ENCODE peak calls at places on chromosomes 1 and 21, in seven cellular contexts. S is activated B cell treated with CpG ODN at 0.5 μM for 24 hours, F is testis, M is dorsolateral prefrontal cortex, P is epithelial cell of esophagus, A is breast epithelium, J is AG10803. B is an unnamed sample.

GRCh38 chr1:113835686-113836290 is 23.5 kb upstream of the RSBN1 start:
- DNase-seq in S (no peak), F (no peak), M (no peak), P (peak; percentile 61), A (no peak), J (peak; percentile 51), B (no peak)

GRCh38 chr21:27213328-27213727 is 246.4 kb upstream of the ADAMTS5 start:
- DNase-seq in S (no peak), F (no peak), M (no peak), P (peak; percentile 4), A (no peak), J (no peak), B (no peak)

GRCh38 chr1:37394574-37395464 is 79.6 kb upstream of the ZC3H12A start:
- DNase-seq in S (no peak), F (no peak), M (no peak), P (no peak), A (no peak), J (no peak), B (no peak)

GRCh38 chr1:244356371-244356770 is 95.3 kb downstream of the ADSS2 start:
- DNase-seq in S (no peak), F (no peak), M (no peak), P (no peak), A (no peak), J (no peak), B (no peak)

GRCh38 chr1:182389619-182390047 is 2.0 kb downstream of the GLUL start:
- DNase-seq in S (no peak), F (no peak), M (no peak), P (no peak), A (peak; percentile 59), J (peak; percentile 25), B (no peak)

GRCh38 chr21:33559813-33560212 is 17.0 kb downstream of the SON start:
- DNase-seq in S (no peak), F (no peak), M (no peak), P (no peak), A (no peak), J (no peak), B (no peak)

GRCh38 chr1:178946416-178946815 is 75.5 kb upstream of the ANGPTL1 start:
- DNase-seq in S (no peak), F (no peak), M (no peak), P (no peak), A (no peak), J (no peak), B (no peak)

GRCh38 chr1:53048960-53049573 is 12.9 kb upstream of the PODN start:
- DNase-seq in S (no peak), F (no peak), M (no peak), P (no peak), A (no peak), J (no peak), B (no peak)

GRCh38 chr1:234544094-234544579 is 65.2 kb upstream of the TARBP1 start:
- DNase-seq in S (no peak), F (peak; percentile 81), M (peak; percentile 73), P (peak; percentile 90), A (peak; percentile 60), J (peak; percentile 91), B (no peak)

GRCh38 chr1:93694039-93694438 is 12.4 kb upstream of the BCAR3 start:
- DNase-seq in S (no peak), F (no peak), M (no peak), P (peak; percentile 61), A (no peak), J (no peak), B (no peak)

GRCh38 chr1:94633051-94633450 is 91.5 kb upstream of the F3 start:
- DNase-seq in S (no peak), F (no peak), M (no peak), P (no peak), A (no peak), J (peak; percentile 74), B (no peak)

GRCh38 chr21:16407403-16408279 is 677.9 kb downstream of the USP25 start:
- DNase-seq in S (no peak), F (no peak), M (no peak), P (no peak), A (no peak), J (no peak), B (no peak)

GRCh38 chr1:96634863-96635262 is 86.7 kb upstream of the PTBP2 start:
- DNase-seq in S (no peak), F (no peak), M (no peak), P (peak; percentile 18), A (no peak), J (no peak), B (no peak)

GRCh38 chr1:193799948-193800690 is 613.7 kb upstream of the B3GALT2 start:
- DNase-seq in S (no peak), F (no peak), M (no peak), P (peak; percentile 1), A (no peak), J (no peak), B (no peak)

GRCh38 chr1:83086986-83087512 is 911.9 kb downstream of the TTLL7 start:
- DNase-seq in S (no peak), F (no peak), M (no peak), P (peak; percentile 66), A (no peak), J (no peak), B (no peak)

GRCh38 chr1:221865808-221866207 is 123.9 kb upstream of the DUSP10 start:
- DNase-seq in S (no peak), F (no peak), M (no peak), P (peak; percentile 83), A (no peak), J (peak; percentile 58), B (no peak)

GRCh38 chr1:41504126-41505035 is 19.9 kb upstream of the EDN2 start:
- DNase-seq in S (no peak), F (no peak), M (no peak), P (peak; percentile 96), A (no peak), J (peak; percentile 52), B (no peak)

GRCh38 chr1:57485643-57486042 is 61.8 kb upstream of the DAB1 start:
- DNase-seq in S (no peak), F (no peak), M (no peak), P (peak; percentile 59), A (no peak), J (peak; percentile 71), B (no peak)

GRCh38 chr1:62089570-62089969 is 105.1 kb upstream of the L1TD1 start:
- DNase-seq in S (no peak), F (no peak), M (no peak), P (no peak), A (no peak), J (no peak), B (no peak)

GRCh38 chr1:77438239-77438913 is 156.6 kb downstream of the AK5 start:
- DNase-seq in S (no peak), F (no peak), M (no peak), P (no peak), A (no peak), J (peak; percentile 85), B (no peak)

GRCh38 chr1:63798284-63798683 is 24.5 kb downstream of the ROR1 start:
- DNase-seq in S (no peak), F (no peak), M (no peak), P (no peak), A (no peak), J (no peak), B (no peak)

GRCh38 chr21:15604424-15604823 is 125.4 kb upstream of the USP25 start:
- DNase-seq in S (no peak), F (no peak), M (no peak), P (peak; percentile 95), A (no peak), J (peak; percentile 87), B (no peak)

GRCh38 chr1:213244664-213245091 is 193.6 kb downstream of the RPS6KC1 start:
- DNase-seq in S (no peak), F (no peak), M (no peak), P (peak; percentile 60), A (no peak), J (peak; percentile 63), B (peak; percentile 60)

GRCh38 chr1:219000606-219001005 is 173.1 kb upstream of the LYPLAL1 start:
- DNase-seq in S (no peak), F (no peak), M (no peak), P (peak; percentile 9), A (no peak), J (no peak), B (no peak)

DNA sequence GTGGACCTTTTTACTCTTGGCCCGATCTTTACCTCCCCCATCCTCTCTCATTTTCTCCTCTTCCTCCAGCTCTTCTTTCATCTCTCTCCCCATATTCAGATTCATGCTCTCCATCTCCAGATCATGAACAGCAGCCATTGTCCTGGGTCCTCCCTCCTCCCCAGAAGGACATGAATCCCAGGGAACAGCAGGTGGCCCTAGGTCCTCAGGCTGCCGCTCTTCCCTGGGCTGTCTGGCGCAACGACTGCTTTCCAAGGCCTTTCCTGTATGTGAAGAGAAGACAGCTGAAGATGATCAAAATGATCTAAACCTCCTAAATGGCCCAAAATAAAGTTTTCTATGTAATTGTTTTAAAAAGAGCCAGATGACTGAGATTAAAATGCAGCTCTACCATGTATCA is 22.6 kb downstream of the RHBDL2 start:
- DNase-seq in S (no peak), F (peak; percentile 33), M (peak; percentile 69), P (no peak), A (no peak), J (peak; percentile 21), B (no peak)
- TF ChIP-seq CTCF in S (no peak), F (no peak), M (peak; percentile 39), P (peak; percentile 13), A (no peak), J (no peak), B (no peak)

GRCh38 chr21:43211085-43212071 is 42.6 kb downstream of the CRYAA start:
- DNase-seq in S (no peak), F (peak; percentile 72), M (no peak), P (no peak), A (peak; percentile 50), J (no peak), B (peak; percentile 28)
- TF ChIP-seq CTCF in S (no peak), F (peak; percentile 36), M (no peak), P (no peak), A (no peak), J (peak; percentile 27), B (peak; percentile 48)

GRCh38 chr1:110148961-110149360 is 1.3 kb upstream of the SLC6A17 start:
- DNase-seq in S (no peak), F (no peak), M (no peak), P (peak; percentile 37), A (no peak), J (no peak), B (no peak)
- TF ChIP-seq CTCF in S (no peak), F (no peak), M (peak; percentile 35), P (peak; percentile 52), A (no peak), J (peak; percentile 46), B (peak; percentile 59)

GRCh38 chr1:20981903-20982695 is 194.6 kb downstream of the EIF4G3 start:
- DNase-seq in S (no peak), F (no peak), M (no peak), P (peak; percentile 27), A (no peak), J (peak; percentile 37), B (no peak)
- TF ChIP-seq CTCF in S (no peak), F (no peak), M (peak; percentile 40), P (peak; percentile 32), A (no peak), J (peak; percentile 53), B (no peak)

GRCh38 chr1:29607236-29607635 is 370.9 kb downstream of the PTPRU start:
- DNase-seq in S (no peak), F (no peak), M (no peak), P (no peak), A (no peak), J (no peak), B (no peak)
- TF ChIP-seq CTCF in S (no peak), F (no peak), M (no peak), P (no peak), A (no peak), J (no peak), B (no peak)

B was measured in neural crest cell.